ENCODE peak calls at places on chromosomes 12 and 14, in six cellular contexts. One of them, this sample, is unnamed.

GRCh38 chr12:112148031-112148513 is 22.7 kb downstream of the TRAFD1 start:
- DNase-seq in AG04450: peak; percentile 56
- DNase-seq in keratinocyte: peak; percentile 32
- DNase-seq in IMR-90: peak; percentile 79
- DNase-seq in CD4-positive, alpha-beta T cell: no peak
- DNase-seq in adrenal gland: no peak
- DNase-seq in this sample: no peak

GRCh38 chr12:81896771-81897170 is 137.6 kb upstream of the PPFIA2 start:
- DNase-seq in IMR-90: no peak
- DNase-seq in CD4-positive, alpha-beta T cell: no peak
- DNase-seq in AG04450: no peak
- DNase-seq in keratinocyte: no peak
- DNase-seq in adrenal gland: no peak
- DNase-seq in this sample: no peak

GRCh38 chr12:52849511-52849910 is 717 bp upstream of the KRT78 start:
- DNase-seq in AG04450: no peak
- DNase-seq in CD4-positive, alpha-beta T cell: no peak
- DNase-seq in IMR-90: no peak
- DNase-seq in adrenal gland: no peak
- DNase-seq in keratinocyte: no peak
- DNase-seq in this sample: no peak

GRCh38 chr12:105946541-105946940 is 192.2 kb downstream of the NUAK1 start:
- DNase-seq in IMR-90: peak; percentile 28
- DNase-seq in keratinocyte: no peak
- DNase-seq in AG04450: no peak
- DNase-seq in CD4-positive, alpha-beta T cell: no peak
- DNase-seq in adrenal gland: no peak
- DNase-seq in this sample: no peak

GRCh38 chr12:42643881-42644579 is 54.5 kb upstream of the PRICKLE1 start:
- DNase-seq in AG04450: no peak
- DNase-seq in CD4-positive, alpha-beta T cell: no peak
- DNase-seq in IMR-90: no peak
- DNase-seq in adrenal gland: no peak
- DNase-seq in keratinocyte: no peak
- DNase-seq in this sample: no peak

GRCh38 chr14:68257969-68258368 is 438.4 kb downstream of the RAD51B start:
- DNase-seq in adrenal gland: no peak
- DNase-seq in keratinocyte: no peak
- DNase-seq in IMR-90: no peak
- DNase-seq in AG04450: no peak
- DNase-seq in CD4-positive, alpha-beta T cell: no peak
- DNase-seq in this sample: no peak

GRCh38 chr12:67420506-67420905 is 151.3 kb downstream of the CAND1 start:
- DNase-seq in AG04450: no peak
- DNase-seq in CD4-positive, alpha-beta T cell: no peak
- DNase-seq in IMR-90: no peak
- DNase-seq in adrenal gland: no peak
- DNase-seq in keratinocyte: no peak
- DNase-seq in this sample: no peak

GRCh38 chr12:113867258-113867657 is 98.9 kb downstream of the RBM19 start:
- DNase-seq in IMR-90: peak; percentile 33
- DNase-seq in AG04450: no peak
- DNase-seq in CD4-positive, alpha-beta T cell: no peak
- DNase-seq in keratinocyte: no peak
- DNase-seq in adrenal gland: no peak
- DNase-seq in this sample: no peak

GRCh38 chr14:45185110-45185814 is 49.5 kb downstream of the FANCM start:
- DNase-seq in adrenal gland: no peak
- DNase-seq in IMR-90: peak; percentile 52
- DNase-seq in keratinocyte: no peak
- DNase-seq in AG04450: no peak
- DNase-seq in CD4-positive, alpha-beta T cell: no peak
- DNase-seq in this sample: no peak

GRCh38 chr14:85050180-85050579 is 479.8 kb upstream of the FLRT2 start:
- DNase-seq in adrenal gland: no peak
- DNase-seq in keratinocyte: no peak
- DNase-seq in AG04450: no peak
- DNase-seq in IMR-90: no peak
- DNase-seq in CD4-positive, alpha-beta T cell: no peak
- DNase-seq in this sample: no peak

GRCh38 chr12:53190108-53190729 is 9.5 kb upstream of the CSAD start:
- DNase-seq in IMR-90: peak; percentile 59
- DNase-seq in adrenal gland: no peak
- DNase-seq in keratinocyte: no peak
- DNase-seq in AG04450: no peak
- DNase-seq in CD4-positive, alpha-beta T cell: no peak
- DNase-seq in this sample: peak; percentile 31

GRCh38 chr12:125149160-125150108 is 84.2 kb downstream of the AACS start:
- DNase-seq in CD4-positive, alpha-beta T cell: no peak
- DNase-seq in adrenal gland: no peak
- DNase-seq in keratinocyte: no peak
- DNase-seq in IMR-90: no peak
- DNase-seq in AG04450: no peak
- DNase-seq in this sample: no peak

GRCh38 chr14:81352413-81352812 is 47.7 kb downstream of the STON2 start:
- DNase-seq in IMR-90: no peak
- DNase-seq in CD4-positive, alpha-beta T cell: no peak
- DNase-seq in adrenal gland: no peak
- DNase-seq in keratinocyte: no peak
- DNase-seq in AG04450: no peak
- DNase-seq in this sample: no peak

GRCh38 chr12:95326450-95326849 is 108.8 kb downstream of the VEZT start:
- DNase-seq in AG04450: no peak
- DNase-seq in adrenal gland: no peak
- DNase-seq in IMR-90: peak; percentile 77
- DNase-seq in CD4-positive, alpha-beta T cell: no peak
- DNase-seq in keratinocyte: no peak
- DNase-seq in this sample: no peak

GRCh38 chr12:77835982-77836381 is 5.3 kb downstream of the NAV3 start:
- DNase-seq in keratinocyte: no peak
- DNase-seq in adrenal gland: no peak
- DNase-seq in IMR-90: no peak
- DNase-seq in CD4-positive, alpha-beta T cell: no peak
- DNase-seq in AG04450: no peak
- DNase-seq in this sample: no peak

GRCh38 chr12:125246346-125246656 is 181.1 kb downstream of the AACS start:
- DNase-seq in keratinocyte: no peak
- DNase-seq in IMR-90: no peak
- DNase-seq in adrenal gland: no peak
- DNase-seq in AG04450: no peak
- DNase-seq in CD4-positive, alpha-beta T cell: no peak
- DNase-seq in this sample: no peak

GRCh38 chr12:870378-870777 is 79.1 kb downstream of the RAD52 start:
- DNase-seq in AG04450: no peak
- DNase-seq in IMR-90: no peak
- DNase-seq in CD4-positive, alpha-beta T cell: no peak
- DNase-seq in keratinocyte: no peak
- DNase-seq in adrenal gland: no peak
- DNase-seq in this sample: no peak

GRCh38 chr12:18690653-18691052 is 47.2 kb downstream of the PLCZ1 start:
- DNase-seq in AG04450: peak; percentile 68
- DNase-seq in keratinocyte: peak; percentile 96
- DNase-seq in CD4-positive, alpha-beta T cell: no peak
- DNase-seq in IMR-90: peak; percentile 98
- DNase-seq in adrenal gland: no peak
- DNase-seq in this sample: no peak

GRCh38 chr12:52612431-52613290 is 5.7 kb downstream of the KRT73 start:
- DNase-seq in IMR-90: no peak
- DNase-seq in adrenal gland: no peak
- DNase-seq in keratinocyte: no peak
- DNase-seq in CD4-positive, alpha-beta T cell: no peak
- DNase-seq in AG04450: no peak
- DNase-seq in this sample: no peak

GRCh38 chr12:102356690-102357089 is 123.7 kb downstream of the IGF1 start:
- DNase-seq in AG04450: no peak
- DNase-seq in CD4-positive, alpha-beta T cell: no peak
- DNase-seq in keratinocyte: no peak
- DNase-seq in IMR-90: no peak
- DNase-seq in adrenal gland: no peak
- DNase-seq in this sample: no peak

GRCh38 chr12:65125247-65125646 is 4.1 kb upstream of the WIF1 start:
- DNase-seq in keratinocyte: no peak
- DNase-seq in AG04450: no peak
- DNase-seq in adrenal gland: no peak
- DNase-seq in IMR-90: no peak
- DNase-seq in CD4-positive, alpha-beta T cell: no peak
- DNase-seq in this sample: no peak

GRCh38 chr12:52391618-52392002 is 6.2 kb upstream of the KRT84 start:
- DNase-seq in CD4-positive, alpha-beta T cell: no peak
- DNase-seq in keratinocyte: no peak
- DNase-seq in adrenal gland: peak; percentile 71
- DNase-seq in AG04450: no peak
- DNase-seq in IMR-90: no peak
- DNase-seq in this sample: no peak

DNA sequence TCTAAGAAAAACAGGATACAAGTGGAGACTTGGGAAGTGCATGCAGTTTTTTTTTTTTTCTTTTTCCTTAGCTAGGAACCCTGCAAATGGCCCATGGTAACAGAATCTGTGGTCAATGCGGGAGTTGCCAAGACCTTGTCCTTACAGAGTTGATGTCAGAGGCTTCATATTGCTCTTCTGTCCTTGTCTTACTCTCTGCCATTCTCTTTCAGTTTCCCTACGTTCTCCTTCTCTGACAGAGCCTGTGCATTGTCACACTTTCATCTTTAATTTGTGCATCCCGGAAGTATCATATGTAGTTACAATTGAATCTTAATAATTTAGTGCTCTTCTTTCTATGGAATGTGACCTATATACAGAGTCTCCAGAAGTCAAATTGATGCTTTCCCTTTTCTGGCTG is 986.9 kb downstream of the TMEM121 start:
- DNase-seq in IMR-90: no peak
- DNase-seq in CD4-positive, alpha-beta T cell: no peak
- DNase-seq in AG04450: no peak
- DNase-seq in keratinocyte: no peak
- DNase-seq in adrenal gland: no peak
- DNase-seq in this sample: no peak
- H3K9me3 ChIP-seq in IMR-90: peaks cover 13% of the 10 kb centered on the region
- H3K9me3 ChIP-seq in CD4-positive, alpha-beta T cell: no peaks in the 10 kb centered on the region
- H3K9me3 ChIP-seq in AG04450: peaks cover 34% of the 10 kb centered on the region
- H3K9me3 ChIP-seq in keratinocyte: peaks cover 4% of the 10 kb centered on the region
- H3K9me3 ChIP-seq in adrenal gland: no peaks in the 10 kb centered on the region
- H3K9me3 ChIP-seq in this sample: no peaks in the 10 kb centered on the region

DNA sequence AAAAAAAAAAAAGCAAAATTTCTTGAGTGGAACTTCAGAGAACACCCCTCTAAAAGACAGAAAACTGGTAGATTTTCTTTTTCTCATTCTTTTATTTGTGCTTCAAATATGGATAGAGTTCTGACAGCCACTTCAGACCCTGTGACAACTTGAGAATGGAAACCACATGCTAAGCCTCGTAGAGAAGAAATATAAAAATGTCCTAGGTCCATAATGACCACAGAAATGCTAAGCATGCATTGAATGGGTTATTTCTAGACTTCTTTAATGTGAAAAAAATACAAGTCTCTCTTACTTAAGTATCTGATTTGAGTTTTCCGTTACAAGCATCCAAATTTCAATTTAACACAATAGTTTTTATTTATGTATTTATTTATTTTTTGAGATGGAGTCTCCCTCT is 28.3 kb upstream of the DIO2 start:
- DNase-seq in IMR-90: no peak
- DNase-seq in CD4-positive, alpha-beta T cell: no peak
- DNase-seq in adrenal gland: no peak
- DNase-seq in keratinocyte: no peak
- DNase-seq in AG04450: no peak
- DNase-seq in this sample: no peak
- H3K9me3 ChIP-seq in IMR-90: peaks cover 11% of the 10 kb centered on the region
- H3K9me3 ChIP-seq in CD4-positive, alpha-beta T cell: no peaks in the 10 kb centered on the region
- H3K9me3 ChIP-seq in adrenal gland: no peaks in the 10 kb centered on the region
- H3K9me3 ChIP-seq in keratinocyte: peaks cover 2% of the 10 kb centered on the region
- H3K9me3 ChIP-seq in AG04450: peaks cover 11% of the 10 kb centered on the region
- H3K9me3 ChIP-seq in this sample: no peaks in the 10 kb centered on the region

GRCh38 chr14:106395460-106396050 is 869.2 kb downstream of the TMEM121 start:
- DNase-seq in AG04450: no peak
- DNase-seq in IMR-90: no peak
- DNase-seq in keratinocyte: no peak
- DNase-seq in adrenal gland: no peak
- DNase-seq in CD4-positive, alpha-beta T cell: no peak
- DNase-seq in this sample: no peak

GRCh38 chr14:106390401-106390800 is 864.0 kb downstream of the TMEM121 start:
- DNase-seq in CD4-positive, alpha-beta T cell: no peak
- DNase-seq in keratinocyte: no peak
- DNase-seq in AG04450: no peak
- DNase-seq in adrenal gland: no peak
- DNase-seq in IMR-90: no peak
- DNase-seq in this sample: no peak

GRCh38 chr14:106393742-106394141 is 867.4 kb downstream of the TMEM121 start:
- DNase-seq in AG04450: no peak
- DNase-seq in keratinocyte: no peak
- DNase-seq in IMR-90: no peak
- DNase-seq in CD4-positive, alpha-beta T cell: no peak
- DNase-seq in adrenal gland: no peak
- DNase-seq in this sample: no peak

GRCh38 chr14:106390947-106391346 is 864.6 kb downstream of the TMEM121 start:
- DNase-seq in IMR-90: no peak
- DNase-seq in AG04450: no peak
- DNase-seq in adrenal gland: no peak
- DNase-seq in CD4-positive, alpha-beta T cell: no peak
- DNase-seq in keratinocyte: no peak
- DNase-seq in this sample: no peak
- H3K9me3 ChIP-seq in IMR-90: peaks cover 22% of the 10 kb centered on the region
- H3K9me3 ChIP-seq in AG04450: peaks cover 43% of the 10 kb centered on the region
- H3K9me3 ChIP-seq in adrenal gland: no peaks in the 10 kb centered on the region
- H3K9me3 ChIP-seq in CD4-positive, alpha-beta T cell: no peaks in the 10 kb centered on the region
- H3K9me3 ChIP-seq in keratinocyte: peaks cover 6% of the 10 kb centered on the region
- H3K9me3 ChIP-seq in this sample: no peaks in the 10 kb centered on the region

GRCh38 chr14:61140271-61140670 is 140.9 kb downstream of the TMEM30B start:
- DNase-seq in CD4-positive, alpha-beta T cell: no peak
- DNase-seq in AG04450: no peak
- DNase-seq in keratinocyte: no peak
- DNase-seq in IMR-90: peak; percentile 37
- DNase-seq in adrenal gland: no peak
- DNase-seq in this sample: no peak
- H3K9me3 ChIP-seq in CD4-positive, alpha-beta T cell: peaks cover 3% of the 10 kb centered on the region
- H3K9me3 ChIP-seq in AG04450: peaks cover 6% of the 10 kb centered on the region
- H3K9me3 ChIP-seq in keratinocyte: peaks cover 5% of the 10 kb centered on the region
- H3K9me3 ChIP-seq in IMR-90: peaks cover 2% of the 10 kb centered on the region
- H3K9me3 ChIP-seq in adrenal gland: no peaks in the 10 kb centered on the region
- H3K9me3 ChIP-seq in this sample: no peaks in the 10 kb centered on the region

This sample was measured in T-helper 17 cell.